ENCODE peak calls at places on chromosome 13, in nine cellular contexts. One of them, this sample, is unnamed.

GRCh38 chr13:33446821-33447481 is 161.4 kb upstream of the STARD13 start:
- DNase-seq in cardiac septum: no peak
- DNase-seq in cardiac muscle cell: no peak
- DNase-seq in T-helper 2 cell: no peak
- DNase-seq in psoas muscle: no peak
- DNase-seq in astrocyte of the spinal cord: no peak
- DNase-seq in AG09319: peak
- DNase-seq in frontal cortex: no peak
- DNase-seq in activated CD8-positive, alpha-beta T cell treated with anti-CD3 and anti-CD28 coated beads, Interleukin-2, amount 10 ng/mL, durations not matched to agents 7 days and 5 days: no peak
- DNase-seq in this sample: peak

GRCh38 chr13:74765955-74766354 is 631.8 kb upstream of the KLF12 start:
- DNase-seq in cardiac septum: no peak
- DNase-seq in cardiac muscle cell: no peak
- DNase-seq in T-helper 2 cell: no peak
- DNase-seq in psoas muscle: no peak
- DNase-seq in astrocyte of the spinal cord: no peak
- DNase-seq in AG09319: no peak
- DNase-seq in frontal cortex: no peak
- DNase-seq in activated CD8-positive, alpha-beta T cell treated with anti-CD3 and anti-CD28 coated beads, Interleukin-2, amount 10 ng/mL, durations not matched to agents 7 days and 5 days: no peak
- DNase-seq in this sample: no peak

GRCh38 chr13:30708541-30708940 is 26.8 kb upstream of the ALOX5AP start:
- DNase-seq in cardiac septum: no peak
- DNase-seq in cardiac muscle cell: no peak
- DNase-seq in T-helper 2 cell: no peak
- DNase-seq in psoas muscle: no peak
- DNase-seq in astrocyte of the spinal cord: peak
- DNase-seq in AG09319: peak
- DNase-seq in frontal cortex: no peak
- DNase-seq in activated CD8-positive, alpha-beta T cell treated with anti-CD3 and anti-CD28 coated beads, Interleukin-2, amount 10 ng/mL, durations not matched to agents 7 days and 5 days: no peak
- DNase-seq in this sample: no peak

GRCh38 chr13:61913183-61913582 is 497.5 kb upstream of the PCDH20 start:
- DNase-seq in cardiac septum: no peak
- DNase-seq in cardiac muscle cell: no peak
- DNase-seq in T-helper 2 cell: no peak
- DNase-seq in psoas muscle: no peak
- DNase-seq in astrocyte of the spinal cord: no peak
- DNase-seq in AG09319: no peak
- DNase-seq in frontal cortex: no peak
- DNase-seq in activated CD8-positive, alpha-beta T cell treated with anti-CD3 and anti-CD28 coated beads, Interleukin-2, amount 10 ng/mL, durations not matched to agents 7 days and 5 days: no peak
- DNase-seq in this sample: no peak

GRCh38 chr13:27259831-27260230 is 8.5 kb downstream of the RPL21 start:
- DNase-seq in cardiac septum: no peak
- DNase-seq in cardiac muscle cell: no peak
- DNase-seq in T-helper 2 cell: no peak
- DNase-seq in psoas muscle: no peak
- DNase-seq in astrocyte of the spinal cord: no peak
- DNase-seq in AG09319: no peak
- DNase-seq in frontal cortex: no peak
- DNase-seq in activated CD8-positive, alpha-beta T cell treated with anti-CD3 and anti-CD28 coated beads, Interleukin-2, amount 10 ng/mL, durations not matched to agents 7 days and 5 days: no peak
- DNase-seq in this sample: peak

GRCh38 chr13:68378294-68378693 is 1148.2 kb upstream of the PCDH9 start:
- DNase-seq in cardiac septum: no peak
- DNase-seq in cardiac muscle cell: no peak
- DNase-seq in T-helper 2 cell: no peak
- DNase-seq in psoas muscle: no peak
- DNase-seq in astrocyte of the spinal cord: no peak
- DNase-seq in AG09319: no peak
- DNase-seq in frontal cortex: no peak
- DNase-seq in activated CD8-positive, alpha-beta T cell treated with anti-CD3 and anti-CD28 coated beads, Interleukin-2, amount 10 ng/mL, durations not matched to agents 7 days and 5 days: no peak
- DNase-seq in this sample: no peak

GRCh38 chr13:28751210-28751935 is 32.6 kb upstream of the SLC46A3 start:
- DNase-seq in cardiac septum: no peak
- DNase-seq in cardiac muscle cell: no peak
- DNase-seq in T-helper 2 cell: no peak
- DNase-seq in psoas muscle: no peak
- DNase-seq in astrocyte of the spinal cord: no peak
- DNase-seq in AG09319: no peak
- DNase-seq in frontal cortex: no peak
- DNase-seq in activated CD8-positive, alpha-beta T cell treated with anti-CD3 and anti-CD28 coated beads, Interleukin-2, amount 10 ng/mL, durations not matched to agents 7 days and 5 days: no peak
- DNase-seq in this sample: no peak

GRCh38 chr13:102856603-102857002 is 10.8 kb downstream of the ERCC5 start:
- DNase-seq in cardiac septum: peak
- DNase-seq in cardiac muscle cell: no peak
- DNase-seq in T-helper 2 cell: no peak
- DNase-seq in psoas muscle: peak
- DNase-seq in astrocyte of the spinal cord: peak
- DNase-seq in AG09319: no peak
- DNase-seq in frontal cortex: no peak
- DNase-seq in activated CD8-positive, alpha-beta T cell treated with anti-CD3 and anti-CD28 coated beads, Interleukin-2, amount 10 ng/mL, durations not matched to agents 7 days and 5 days: no peak
- DNase-seq in this sample: no peak

GRCh38 chr13:40399756-40400155 is 266.7 kb downstream of the FOXO1 start:
- DNase-seq in cardiac septum: no peak
- DNase-seq in cardiac muscle cell: no peak
- DNase-seq in T-helper 2 cell: no peak
- DNase-seq in psoas muscle: no peak
- DNase-seq in astrocyte of the spinal cord: no peak
- DNase-seq in AG09319: no peak
- DNase-seq in frontal cortex: no peak
- DNase-seq in activated CD8-positive, alpha-beta T cell treated with anti-CD3 and anti-CD28 coated beads, Interleukin-2, amount 10 ng/mL, durations not matched to agents 7 days and 5 days: no peak
- DNase-seq in this sample: no peak

GRCh38 chr13:31250435-31250834 is 50.7 kb downstream of the B3GLCT start:
- DNase-seq in cardiac septum: no peak
- DNase-seq in cardiac muscle cell: peak
- DNase-seq in T-helper 2 cell: no peak
- DNase-seq in psoas muscle: no peak
- DNase-seq in astrocyte of the spinal cord: no peak
- DNase-seq in AG09319: no peak
- DNase-seq in frontal cortex: no peak
- DNase-seq in activated CD8-positive, alpha-beta T cell treated with anti-CD3 and anti-CD28 coated beads, Interleukin-2, amount 10 ng/mL, durations not matched to agents 7 days and 5 days: no peak
- DNase-seq in this sample: no peak

GRCh38 chr13:110119943-110120905 is 186.7 kb downstream of the COL4A1 start:
- DNase-seq in cardiac septum: no peak
- DNase-seq in cardiac muscle cell: no peak
- DNase-seq in T-helper 2 cell: no peak
- DNase-seq in psoas muscle: no peak
- DNase-seq in astrocyte of the spinal cord: peak
- DNase-seq in AG09319: no peak
- DNase-seq in frontal cortex: no peak
- DNase-seq in activated CD8-positive, alpha-beta T cell treated with anti-CD3 and anti-CD28 coated beads, Interleukin-2, amount 10 ng/mL, durations not matched to agents 7 days and 5 days: no peak
- DNase-seq in this sample: no peak

GRCh38 chr13:78993792-78994191 is 334.8 kb upstream of the OBI1 start:
- DNase-seq in cardiac septum: no peak
- DNase-seq in cardiac muscle cell: no peak
- DNase-seq in T-helper 2 cell: no peak
- DNase-seq in psoas muscle: no peak
- DNase-seq in astrocyte of the spinal cord: no peak
- DNase-seq in AG09319: no peak
- DNase-seq in frontal cortex: no peak
- DNase-seq in activated CD8-positive, alpha-beta T cell treated with anti-CD3 and anti-CD28 coated beads, Interleukin-2, amount 10 ng/mL, durations not matched to agents 7 days and 5 days: no peak
- DNase-seq in this sample: no peak

GRCh38 chr13:29887030-29887557 is 36.7 kb upstream of the UBL3 start:
- DNase-seq in cardiac septum: no peak
- DNase-seq in cardiac muscle cell: no peak
- DNase-seq in T-helper 2 cell: no peak
- DNase-seq in psoas muscle: no peak
- DNase-seq in astrocyte of the spinal cord: no peak
- DNase-seq in AG09319: no peak
- DNase-seq in frontal cortex: no peak
- DNase-seq in activated CD8-positive, alpha-beta T cell treated with anti-CD3 and anti-CD28 coated beads, Interleukin-2, amount 10 ng/mL, durations not matched to agents 7 days and 5 days: no peak
- DNase-seq in this sample: no peak

GRCh38 chr13:80048802-80049201 is 292.1 kb downstream of the SPRY2 start:
- DNase-seq in cardiac septum: peak
- DNase-seq in cardiac muscle cell: peak
- DNase-seq in T-helper 2 cell: no peak
- DNase-seq in psoas muscle: peak
- DNase-seq in astrocyte of the spinal cord: peak
- DNase-seq in AG09319: peak
- DNase-seq in frontal cortex: peak
- DNase-seq in activated CD8-positive, alpha-beta T cell treated with anti-CD3 and anti-CD28 coated beads, Interleukin-2, amount 10 ng/mL, durations not matched to agents 7 days and 5 days: peak
- DNase-seq in this sample: peak

GRCh38 chr13:65965496-65965895 is 1264.6 kb downstream of the PCDH9 start:
- DNase-seq in cardiac septum: no peak
- DNase-seq in cardiac muscle cell: no peak
- DNase-seq in T-helper 2 cell: no peak
- DNase-seq in psoas muscle: no peak
- DNase-seq in astrocyte of the spinal cord: peak
- DNase-seq in AG09319: no peak
- DNase-seq in frontal cortex: no peak
- DNase-seq in activated CD8-positive, alpha-beta T cell treated with anti-CD3 and anti-CD28 coated beads, Interleukin-2, amount 10 ng/mL, durations not matched to agents 7 days and 5 days: no peak
- DNase-seq in this sample: no peak

GRCh38 chr13:111531505-111531904 is 211.1 kb downstream of the TEX29 start:
- DNase-seq in cardiac septum: no peak
- DNase-seq in cardiac muscle cell: peak
- DNase-seq in T-helper 2 cell: no peak
- DNase-seq in psoas muscle: no peak
- DNase-seq in astrocyte of the spinal cord: no peak
- DNase-seq in AG09319: no peak
- DNase-seq in frontal cortex: peak
- DNase-seq in activated CD8-positive, alpha-beta T cell treated with anti-CD3 and anti-CD28 coated beads, Interleukin-2, amount 10 ng/mL, durations not matched to agents 7 days and 5 days: no peak
- DNase-seq in this sample: no peak

GRCh38 chr13:111228262-111229144 is 91.9 kb upstream of the TEX29 start:
- DNase-seq in cardiac septum: no peak
- DNase-seq in cardiac muscle cell: no peak
- DNase-seq in T-helper 2 cell: no peak
- DNase-seq in psoas muscle: no peak
- DNase-seq in astrocyte of the spinal cord: peak
- DNase-seq in AG09319: no peak
- DNase-seq in frontal cortex: no peak
- DNase-seq in activated CD8-positive, alpha-beta T cell treated with anti-CD3 and anti-CD28 coated beads, Interleukin-2, amount 10 ng/mL, durations not matched to agents 7 days and 5 days: no peak
- DNase-seq in this sample: no peak

GRCh38 chr13:64869539-64869938 is 2360.6 kb downstream of the PCDH9 start:
- DNase-seq in cardiac septum: no peak
- DNase-seq in cardiac muscle cell: no peak
- DNase-seq in T-helper 2 cell: no peak
- DNase-seq in psoas muscle: no peak
- DNase-seq in astrocyte of the spinal cord: no peak
- DNase-seq in AG09319: no peak
- DNase-seq in frontal cortex: no peak
- DNase-seq in activated CD8-positive, alpha-beta T cell treated with anti-CD3 and anti-CD28 coated beads, Interleukin-2, amount 10 ng/mL, durations not matched to agents 7 days and 5 days: no peak
- DNase-seq in this sample: no peak

GRCh38 chr13:38381840-38382239 is 32.2 kb downstream of the UFM1 start:
- DNase-seq in cardiac septum: no peak
- DNase-seq in cardiac muscle cell: no peak
- DNase-seq in T-helper 2 cell: no peak
- DNase-seq in psoas muscle: no peak
- DNase-seq in astrocyte of the spinal cord: no peak
- DNase-seq in AG09319: no peak
- DNase-seq in frontal cortex: no peak
- DNase-seq in activated CD8-positive, alpha-beta T cell treated with anti-CD3 and anti-CD28 coated beads, Interleukin-2, amount 10 ng/mL, durations not matched to agents 7 days and 5 days: no peak
- DNase-seq in this sample: no peak

GRCh38 chr13:112208656-112209055 is 141.7 kb downstream of the SOX1 start:
- DNase-seq in cardiac septum: no peak
- DNase-seq in cardiac muscle cell: no peak
- DNase-seq in T-helper 2 cell: no peak
- DNase-seq in psoas muscle: no peak
- DNase-seq in astrocyte of the spinal cord: no peak
- DNase-seq in AG09319: no peak
- DNase-seq in frontal cortex: no peak
- DNase-seq in activated CD8-positive, alpha-beta T cell treated with anti-CD3 and anti-CD28 coated beads, Interleukin-2, amount 10 ng/mL, durations not matched to agents 7 days and 5 days: no peak
- DNase-seq in this sample: no peak

GRCh38 chr13:34257980-34258379 is 440.0 kb downstream of the RFC3 start:
- DNase-seq in cardiac septum: no peak
- DNase-seq in cardiac muscle cell: no peak
- DNase-seq in T-helper 2 cell: no peak
- DNase-seq in psoas muscle: no peak
- DNase-seq in astrocyte of the spinal cord: no peak
- DNase-seq in AG09319: no peak
- DNase-seq in frontal cortex: no peak
- DNase-seq in activated CD8-positive, alpha-beta T cell treated with anti-CD3 and anti-CD28 coated beads, Interleukin-2, amount 10 ng/mL, durations not matched to agents 7 days and 5 days: no peak
- DNase-seq in this sample: no peak

GRCh38 chr13:98798849-98799645 is 46.6 kb upstream of the SLC15A1 start:
- DNase-seq in cardiac septum: no peak
- DNase-seq in cardiac muscle cell: no peak
- DNase-seq in T-helper 2 cell: no peak
- DNase-seq in psoas muscle: no peak
- DNase-seq in astrocyte of the spinal cord: peak
- DNase-seq in AG09319: peak
- DNase-seq in frontal cortex: no peak
- DNase-seq in activated CD8-positive, alpha-beta T cell treated with anti-CD3 and anti-CD28 coated beads, Interleukin-2, amount 10 ng/mL, durations not matched to agents 7 days and 5 days: no peak
- DNase-seq in this sample: peak

GRCh38 chr13:24683833-24684599 is 3.8 kb downstream of the ATP12A start:
- DNase-seq in cardiac septum: no peak
- DNase-seq in cardiac muscle cell: peak
- DNase-seq in T-helper 2 cell: peak
- DNase-seq in psoas muscle: peak
- DNase-seq in astrocyte of the spinal cord: peak
- DNase-seq in AG09319: no peak
- DNase-seq in frontal cortex: peak
- DNase-seq in activated CD8-positive, alpha-beta T cell treated with anti-CD3 and anti-CD28 coated beads, Interleukin-2, amount 10 ng/mL, durations not matched to agents 7 days and 5 days: peak
- DNase-seq in this sample: no peak

GRCh38 chr13:20714563-20715339 is 11.3 kb downstream of the IL17D start:
- DNase-seq in cardiac septum: no peak
- DNase-seq in cardiac muscle cell: no peak
- DNase-seq in T-helper 2 cell: no peak
- DNase-seq in psoas muscle: peak
- DNase-seq in astrocyte of the spinal cord: peak
- DNase-seq in AG09319: peak
- DNase-seq in frontal cortex: no peak
- DNase-seq in activated CD8-positive, alpha-beta T cell treated with anti-CD3 and anti-CD28 coated beads, Interleukin-2, amount 10 ng/mL, durations not matched to agents 7 days and 5 days: no peak
- DNase-seq in this sample: no peak

GRCh38 chr13:42754801-42755513 is 26.4 kb upstream of the FAM216B start:
- DNase-seq in cardiac septum: no peak
- DNase-seq in cardiac muscle cell: no peak
- DNase-seq in T-helper 2 cell: no peak
- DNase-seq in psoas muscle: no peak
- DNase-seq in astrocyte of the spinal cord: no peak
- DNase-seq in AG09319: no peak
- DNase-seq in frontal cortex: no peak
- DNase-seq in activated CD8-positive, alpha-beta T cell treated with anti-CD3 and anti-CD28 coated beads, Interleukin-2, amount 10 ng/mL, durations not matched to agents 7 days and 5 days: no peak
- DNase-seq in this sample: no peak

GRCh38 chr13:59809564-59809963 is 354.2 kb downstream of the DIAPH3 start:
- DNase-seq in cardiac septum: no peak
- DNase-seq in cardiac muscle cell: no peak
- DNase-seq in T-helper 2 cell: no peak
- DNase-seq in psoas muscle: no peak
- DNase-seq in astrocyte of the spinal cord: no peak
- DNase-seq in AG09319: no peak
- DNase-seq in frontal cortex: no peak
- DNase-seq in activated CD8-positive, alpha-beta T cell treated with anti-CD3 and anti-CD28 coated beads, Interleukin-2, amount 10 ng/mL, durations not matched to agents 7 days and 5 days: no peak
- DNase-seq in this sample: no peak

GRCh38 chr13:76759877-76760276 is 126.3 kb downstream of the KCTD12 start:
- DNase-seq in cardiac septum: no peak
- DNase-seq in cardiac muscle cell: peak
- DNase-seq in T-helper 2 cell: no peak
- DNase-seq in psoas muscle: no peak
- DNase-seq in astrocyte of the spinal cord: peak
- DNase-seq in AG09319: no peak
- DNase-seq in frontal cortex: no peak
- DNase-seq in activated CD8-positive, alpha-beta T cell treated with anti-CD3 and anti-CD28 coated beads, Interleukin-2, amount 10 ng/mL, durations not matched to agents 7 days and 5 days: no peak
- DNase-seq in this sample: no peak

GRCh38 chr13:65855276-65855675 is 1374.9 kb downstream of the PCDH9 start:
- DNase-seq in cardiac septum: no peak
- DNase-seq in cardiac muscle cell: no peak
- DNase-seq in T-helper 2 cell: no peak
- DNase-seq in psoas muscle: no peak
- DNase-seq in astrocyte of the spinal cord: no peak
- DNase-seq in AG09319: no peak
- DNase-seq in frontal cortex: no peak
- DNase-seq in activated CD8-positive, alpha-beta T cell treated with anti-CD3 and anti-CD28 coated beads, Interleukin-2, amount 10 ng/mL, durations not matched to agents 7 days and 5 days: no peak
- DNase-seq in this sample: no peak

GRCh38 chr13:58906329-58907007 is 1257.3 kb downstream of the DIAPH3 start:
- DNase-seq in cardiac septum: no peak
- DNase-seq in cardiac muscle cell: no peak
- DNase-seq in T-helper 2 cell: no peak
- DNase-seq in psoas muscle: no peak
- DNase-seq in astrocyte of the spinal cord: no peak
- DNase-seq in AG09319: no peak
- DNase-seq in frontal cortex: no peak
- DNase-seq in activated CD8-positive, alpha-beta T cell treated with anti-CD3 and anti-CD28 coated beads, Interleukin-2, amount 10 ng/mL, durations not matched to agents 7 days and 5 days: no peak
- DNase-seq in this sample: no peak

GRCh38 chr13:39765801-39766463 is 110.5 kb downstream of the COG6 start:
- DNase-seq in cardiac septum: no peak
- DNase-seq in cardiac muscle cell: no peak
- DNase-seq in T-helper 2 cell: no peak
- DNase-seq in psoas muscle: peak
- DNase-seq in astrocyte of the spinal cord: peak
- DNase-seq in AG09319: no peak
- DNase-seq in frontal cortex: peak
- DNase-seq in activated CD8-positive, alpha-beta T cell treated with anti-CD3 and anti-CD28 coated beads, Interleukin-2, amount 10 ng/mL, durations not matched to agents 7 days and 5 days: peak
- DNase-seq in this sample: no peak

GRCh38 chr13:107450931-107451330 is 764.4 kb downstream of the LIG4 start:
- DNase-seq in cardiac septum: no peak
- DNase-seq in cardiac muscle cell: no peak
- DNase-seq in T-helper 2 cell: no peak
- DNase-seq in psoas muscle: peak
- DNase-seq in astrocyte of the spinal cord: peak
- DNase-seq in AG09319: peak
- DNase-seq in frontal cortex: no peak
- DNase-seq in activated CD8-positive, alpha-beta T cell treated with anti-CD3 and anti-CD28 coated beads, Interleukin-2, amount 10 ng/mL, durations not matched to agents 7 days and 5 days: peak
- DNase-seq in this sample: no peak

This sample was measured in HFF-Myc.